ENCODE peak calls at places on chromosomes 7 and 10, in eight cellular contexts. One of them, this sample, is unnamed.

GRCh38 chr7:95045236-95045923 is 138.0 kb downstream of the PPP1R9A start:
- DNase-seq in T-cell: no peak
- DNase-seq in epithelial cell of proximal tubule: no peak
- DNase-seq in RPMI8226: no peak
- DNase-seq in activated T-helper 1 cell treated with anti-CD3 and anti-CD28 coated beads, Interleukin-12 subunit alpha, Interleukin-12 subunit beta, Interleukin-2, Interleukin-4 antibody, amounts not matched to agents 30 ng/mL and 10 ng/mL and 1 ng/mL, durations not matched to agents 14 hours and 24 hours and 36 hours: no peak
- DNase-seq in HTR-8/SVneo: no peak
- DNase-seq in sciatic nerve: no peak
- DNase-seq in AG10803: peak; percentile 27
- DNase-seq in this sample: peak; percentile 6

GRCh38 chr10:122331615-122332446 is 42.7 kb upstream of the PLEKHA1 start:
- DNase-seq in HTR-8/SVneo: no peak
- DNase-seq in T-cell: no peak
- DNase-seq in activated T-helper 1 cell treated with anti-CD3 and anti-CD28 coated beads, Interleukin-12 subunit alpha, Interleukin-12 subunit beta, Interleukin-2, Interleukin-4 antibody, amounts not matched to agents 30 ng/mL and 10 ng/mL and 1 ng/mL, durations not matched to agents 14 hours and 24 hours and 36 hours: no peak
- DNase-seq in epithelial cell of proximal tubule: peak; percentile 86
- DNase-seq in sciatic nerve: no peak
- DNase-seq in RPMI8226: no peak
- DNase-seq in AG10803: no peak
- DNase-seq in this sample: no peak

GRCh38 chr10:88913803-88914202 is 33.8 kb downstream of the STAMBPL1 start:
- DNase-seq in AG10803: no peak
- DNase-seq in epithelial cell of proximal tubule: no peak
- DNase-seq in RPMI8226: no peak
- DNase-seq in sciatic nerve: no peak
- DNase-seq in activated T-helper 1 cell treated with anti-CD3 and anti-CD28 coated beads, Interleukin-12 subunit alpha, Interleukin-12 subunit beta, Interleukin-2, Interleukin-4 antibody, amounts not matched to agents 30 ng/mL and 10 ng/mL and 1 ng/mL, durations not matched to agents 14 hours and 24 hours and 36 hours: no peak
- DNase-seq in T-cell: no peak
- DNase-seq in HTR-8/SVneo: no peak
- DNase-seq in this sample: no peak

GRCh38 chr7:46852795-46853194 is 729.1 kb downstream of the TNS3 start:
- DNase-seq in T-cell: no peak
- DNase-seq in sciatic nerve: no peak
- DNase-seq in AG10803: no peak
- DNase-seq in activated T-helper 1 cell treated with anti-CD3 and anti-CD28 coated beads, Interleukin-12 subunit alpha, Interleukin-12 subunit beta, Interleukin-2, Interleukin-4 antibody, amounts not matched to agents 30 ng/mL and 10 ng/mL and 1 ng/mL, durations not matched to agents 14 hours and 24 hours and 36 hours: no peak
- DNase-seq in epithelial cell of proximal tubule: no peak
- DNase-seq in RPMI8226: no peak
- DNase-seq in HTR-8/SVneo: no peak
- DNase-seq in this sample: no peak

GRCh38 chr7:78299088-78299487 is 500.5 kb downstream of the PHTF2 start:
- DNase-seq in HTR-8/SVneo: no peak
- DNase-seq in sciatic nerve: no peak
- DNase-seq in AG10803: peak; percentile 23
- DNase-seq in activated T-helper 1 cell treated with anti-CD3 and anti-CD28 coated beads, Interleukin-12 subunit alpha, Interleukin-12 subunit beta, Interleukin-2, Interleukin-4 antibody, amounts not matched to agents 30 ng/mL and 10 ng/mL and 1 ng/mL, durations not matched to agents 14 hours and 24 hours and 36 hours: no peak
- DNase-seq in RPMI8226: no peak
- DNase-seq in T-cell: no peak
- DNase-seq in epithelial cell of proximal tubule: no peak
- DNase-seq in this sample: peak; percentile 35

GRCh38 chr10:116850058-116850611 is 836 bp downstream of the ENO4 start:
- DNase-seq in AG10803: no peak
- DNase-seq in RPMI8226: no peak
- DNase-seq in epithelial cell of proximal tubule: no peak
- DNase-seq in activated T-helper 1 cell treated with anti-CD3 and anti-CD28 coated beads, Interleukin-12 subunit alpha, Interleukin-12 subunit beta, Interleukin-2, Interleukin-4 antibody, amounts not matched to agents 30 ng/mL and 10 ng/mL and 1 ng/mL, durations not matched to agents 14 hours and 24 hours and 36 hours: no peak
- DNase-seq in sciatic nerve: no peak
- DNase-seq in T-cell: no peak
- DNase-seq in HTR-8/SVneo: no peak
- DNase-seq in this sample: no peak

GRCh38 chr10:84179059-84179710 is 5.6 kb downstream of the GPR15LG start:
- DNase-seq in AG10803: peak; percentile 74
- DNase-seq in RPMI8226: peak; percentile 29
- DNase-seq in activated T-helper 1 cell treated with anti-CD3 and anti-CD28 coated beads, Interleukin-12 subunit alpha, Interleukin-12 subunit beta, Interleukin-2, Interleukin-4 antibody, amounts not matched to agents 30 ng/mL and 10 ng/mL and 1 ng/mL, durations not matched to agents 14 hours and 24 hours and 36 hours: no peak
- DNase-seq in sciatic nerve: peak; percentile 17
- DNase-seq in T-cell: peak; percentile 41
- DNase-seq in HTR-8/SVneo: no peak
- DNase-seq in epithelial cell of proximal tubule: peak; percentile 96
- DNase-seq in this sample: peak; percentile 81

GRCh38 chr10:1410469-1411395 is 326.6 kb downstream of the ADARB2 start:
- DNase-seq in activated T-helper 1 cell treated with anti-CD3 and anti-CD28 coated beads, Interleukin-12 subunit alpha, Interleukin-12 subunit beta, Interleukin-2, Interleukin-4 antibody, amounts not matched to agents 30 ng/mL and 10 ng/mL and 1 ng/mL, durations not matched to agents 14 hours and 24 hours and 36 hours: no peak
- DNase-seq in AG10803: no peak
- DNase-seq in sciatic nerve: no peak
- DNase-seq in RPMI8226: no peak
- DNase-seq in T-cell: no peak
- DNase-seq in HTR-8/SVneo: no peak
- DNase-seq in epithelial cell of proximal tubule: no peak
- DNase-seq in this sample: no peak

GRCh38 chr7:74403521-74404387 is 50.0 kb upstream of the GTF2IRD1 start:
- DNase-seq in AG10803: no peak
- DNase-seq in activated T-helper 1 cell treated with anti-CD3 and anti-CD28 coated beads, Interleukin-12 subunit alpha, Interleukin-12 subunit beta, Interleukin-2, Interleukin-4 antibody, amounts not matched to agents 30 ng/mL and 10 ng/mL and 1 ng/mL, durations not matched to agents 14 hours and 24 hours and 36 hours: no peak
- DNase-seq in RPMI8226: peak; percentile 3
- DNase-seq in epithelial cell of proximal tubule: no peak
- DNase-seq in T-cell: no peak
- DNase-seq in sciatic nerve: no peak
- DNase-seq in HTR-8/SVneo: no peak
- DNase-seq in this sample: no peak

GRCh38 chr10:6351540-6351939 is 148.8 kb downstream of the PFKFB3 start:
- DNase-seq in AG10803: no peak
- DNase-seq in T-cell: no peak
- DNase-seq in sciatic nerve: no peak
- DNase-seq in RPMI8226: no peak
- DNase-seq in activated T-helper 1 cell treated with anti-CD3 and anti-CD28 coated beads, Interleukin-12 subunit alpha, Interleukin-12 subunit beta, Interleukin-2, Interleukin-4 antibody, amounts not matched to agents 30 ng/mL and 10 ng/mL and 1 ng/mL, durations not matched to agents 14 hours and 24 hours and 36 hours: no peak
- DNase-seq in epithelial cell of proximal tubule: no peak
- DNase-seq in HTR-8/SVneo: no peak
- DNase-seq in this sample: no peak

GRCh38 chr7:64625114-64626082 is 40.5 kb upstream of the ZNF107 start:
- DNase-seq in HTR-8/SVneo: no peak
- DNase-seq in sciatic nerve: no peak
- DNase-seq in T-cell: no peak
- DNase-seq in activated T-helper 1 cell treated with anti-CD3 and anti-CD28 coated beads, Interleukin-12 subunit alpha, Interleukin-12 subunit beta, Interleukin-2, Interleukin-4 antibody, amounts not matched to agents 30 ng/mL and 10 ng/mL and 1 ng/mL, durations not matched to agents 14 hours and 24 hours and 36 hours: no peak
- DNase-seq in AG10803: no peak
- DNase-seq in RPMI8226: peak; percentile 56
- DNase-seq in epithelial cell of proximal tubule: no peak
- DNase-seq in this sample: peak; percentile 5

GRCh38 chr7:91941450-91941849 is 788 bp downstream of the AKAP9 start:
- DNase-seq in activated T-helper 1 cell treated with anti-CD3 and anti-CD28 coated beads, Interleukin-12 subunit alpha, Interleukin-12 subunit beta, Interleukin-2, Interleukin-4 antibody, amounts not matched to agents 30 ng/mL and 10 ng/mL and 1 ng/mL, durations not matched to agents 14 hours and 24 hours and 36 hours: no peak
- DNase-seq in T-cell: peak; percentile 46
- DNase-seq in epithelial cell of proximal tubule: no peak
- DNase-seq in RPMI8226: peak; percentile 85
- DNase-seq in sciatic nerve: no peak
- DNase-seq in AG10803: peak; percentile 23
- DNase-seq in HTR-8/SVneo: no peak
- DNase-seq in this sample: no peak

This sample was measured in AG08395.